ENCODE peak calls at places on chromosome 13, in four cellular contexts. One of them, this sample, is unnamed.

GRCh38 chr13:106099765-106100164 is 435.7 kb downstream of the EFNB2 start:
- DNase-seq in IMR-90: no peak
- DNase-seq in kidney epithelial cell: no peak
- DNase-seq in choroid plexus epithelial cell: peak
- DNase-seq in this sample: no peak

GRCh38 chr13:33761744-33762143 is 56.2 kb upstream of the RFC3 start:
- DNase-seq in IMR-90: no peak
- DNase-seq in kidney epithelial cell: no peak
- DNase-seq in choroid plexus epithelial cell: peak
- DNase-seq in this sample: peak

GRCh38 chr13:34926513-34926912 is 15.6 kb upstream of the NBEA start:
- DNase-seq in IMR-90: peak
- DNase-seq in kidney epithelial cell: peak
- DNase-seq in choroid plexus epithelial cell: peak
- DNase-seq in this sample: peak

GRCh38 chr13:40145139-40145538 is 489.7 kb downstream of the COG6 start:
- DNase-seq in IMR-90: no peak
- DNase-seq in kidney epithelial cell: no peak
- DNase-seq in choroid plexus epithelial cell: no peak
- DNase-seq in this sample: no peak

GRCh38 chr13:42594577-42595571 is 20.9 kb downstream of the TNFSF11 start:
- DNase-seq in IMR-90: peak
- DNase-seq in kidney epithelial cell: no peak
- DNase-seq in choroid plexus epithelial cell: peak
- DNase-seq in this sample: peak

GRCh38 chr13:86757236-86757978 is 913.8 kb upstream of the SLITRK5 start:
- DNase-seq in IMR-90: no peak
- DNase-seq in kidney epithelial cell: no peak
- DNase-seq in choroid plexus epithelial cell: peak
- DNase-seq in this sample: no peak

GRCh38 chr13:30421093-30422055 is 919 bp upstream of the UBE2L5 start:
- DNase-seq in IMR-90: peak
- DNase-seq in kidney epithelial cell: no peak
- DNase-seq in choroid plexus epithelial cell: peak
- DNase-seq in this sample: peak

GRCh38 chr13:97133955-97134354 is 88.2 kb upstream of the MBNL2 start:
- DNase-seq in IMR-90: no peak
- DNase-seq in kidney epithelial cell: no peak
- DNase-seq in choroid plexus epithelial cell: no peak
- DNase-seq in this sample: no peak

GRCh38 chr13:66405908-66406802 is 824.0 kb downstream of the PCDH9 start:
- DNase-seq in IMR-90: peak
- DNase-seq in kidney epithelial cell: peak
- DNase-seq in choroid plexus epithelial cell: peak
- DNase-seq in this sample: peak

GRCh38 chr13:107573184-107573583 is 642.2 kb downstream of the LIG4 start:
- DNase-seq in IMR-90: no peak
- DNase-seq in kidney epithelial cell: no peak
- DNase-seq in choroid plexus epithelial cell: no peak
- DNase-seq in this sample: no peak

GRCh38 chr13:41639955-41640780 is 182.8 kb downstream of the RGCC start:
- DNase-seq in IMR-90: no peak
- DNase-seq in kidney epithelial cell: no peak
- DNase-seq in choroid plexus epithelial cell: no peak
- DNase-seq in this sample: no peak

GRCh38 chr13:28467886-28468519 is 26.9 kb downstream of the FLT1 start:
- DNase-seq in IMR-90: no peak
- DNase-seq in kidney epithelial cell: no peak
- DNase-seq in choroid plexus epithelial cell: no peak
- DNase-seq in this sample: no peak

GRCh38 chr13:73722120-73722519 is 412.1 kb downstream of the KLF12 start:
- DNase-seq in IMR-90: peak
- DNase-seq in kidney epithelial cell: peak
- DNase-seq in choroid plexus epithelial cell: peak
- DNase-seq in this sample: peak

GRCh38 chr13:25839356-25839755 is 212.5 kb downstream of the SHISA2 start:
- DNase-seq in IMR-90: no peak
- DNase-seq in kidney epithelial cell: peak
- DNase-seq in choroid plexus epithelial cell: no peak
- DNase-seq in this sample: no peak

GRCh38 chr13:72638059-72638815 is 89.2 kb downstream of the MZT1 start:
- DNase-seq in IMR-90: no peak
- DNase-seq in kidney epithelial cell: peak
- DNase-seq in choroid plexus epithelial cell: no peak
- DNase-seq in this sample: peak

GRCh38 chr13:93225610-93226009 is 997 bp upstream of the GPC6 start:
- DNase-seq in IMR-90: no peak
- DNase-seq in kidney epithelial cell: no peak
- DNase-seq in choroid plexus epithelial cell: no peak
- DNase-seq in this sample: no peak

GRCh38 chr13:38705351-38705750 is 18.5 kb downstream of the FREM2 start:
- DNase-seq in IMR-90: no peak
- DNase-seq in kidney epithelial cell: no peak
- DNase-seq in choroid plexus epithelial cell: no peak
- DNase-seq in this sample: no peak

GRCh38 chr13:44815507-44816074 is 173.7 kb downstream of the NUFIP1 start:
- DNase-seq in IMR-90: peak
- DNase-seq in kidney epithelial cell: peak
- DNase-seq in choroid plexus epithelial cell: peak
- DNase-seq in this sample: peak

GRCh38 chr13:23020246-23020843 is 160.4 kb upstream of the SGCG start:
- DNase-seq in IMR-90: peak
- DNase-seq in kidney epithelial cell: peak
- DNase-seq in choroid plexus epithelial cell: peak
- DNase-seq in this sample: peak

GRCh38 chr13:86946734-86947133 is 724.4 kb upstream of the SLITRK5 start:
- DNase-seq in IMR-90: no peak
- DNase-seq in kidney epithelial cell: no peak
- DNase-seq in choroid plexus epithelial cell: no peak
- DNase-seq in this sample: no peak

GRCh38 chr13:24148414-24149305 is 11.9 kb upstream of the SPATA13 start:
- DNase-seq in IMR-90: peak
- DNase-seq in kidney epithelial cell: peak
- DNase-seq in choroid plexus epithelial cell: peak
- DNase-seq in this sample: peak

GRCh38 chr13:98665638-98665995 is 86.9 kb downstream of the SLC15A1 start:
- DNase-seq in IMR-90: no peak
- DNase-seq in kidney epithelial cell: no peak
- DNase-seq in choroid plexus epithelial cell: no peak
- DNase-seq in this sample: no peak

GRCh38 chr13:31870511-31870910 is 131.2 kb downstream of the RXFP2 start:
- DNase-seq in IMR-90: no peak
- DNase-seq in kidney epithelial cell: no peak
- DNase-seq in choroid plexus epithelial cell: no peak
- DNase-seq in this sample: peak

GRCh38 chr13:47178090-47178950 is 281.5 kb upstream of the HTR2A start:
- DNase-seq in IMR-90: no peak
- DNase-seq in kidney epithelial cell: no peak
- DNase-seq in choroid plexus epithelial cell: no peak
- DNase-seq in this sample: no peak

GRCh38 chr13:27177852-27178251 is 6.2 kb upstream of the USP12 start:
- DNase-seq in IMR-90: no peak
- DNase-seq in kidney epithelial cell: no peak
- DNase-seq in choroid plexus epithelial cell: no peak
- DNase-seq in this sample: no peak

GRCh38 chr13:97266328-97266727 is 44.2 kb downstream of the MBNL2 start:
- DNase-seq in IMR-90: no peak
- DNase-seq in kidney epithelial cell: no peak
- DNase-seq in choroid plexus epithelial cell: no peak
- DNase-seq in this sample: no peak

GRCh38 chr13:72004975-72005374 is 138.0 kb upstream of the DACH1 start:
- DNase-seq in IMR-90: no peak
- DNase-seq in kidney epithelial cell: no peak
- DNase-seq in choroid plexus epithelial cell: peak
- DNase-seq in this sample: peak

GRCh38 chr13:72384879-72385278 is 342.6 kb downstream of the MZT1 start:
- DNase-seq in IMR-90: peak
- DNase-seq in kidney epithelial cell: no peak
- DNase-seq in choroid plexus epithelial cell: peak
- DNase-seq in this sample: peak

GRCh38 chr13:19156013-19156825 is 25.4 kb downstream of the TUBA3C start:
- DNase-seq in IMR-90: no peak
- DNase-seq in kidney epithelial cell: no peak
- DNase-seq in choroid plexus epithelial cell: no peak
- DNase-seq in this sample: no peak

GRCh38 chr13:97600438-97601080 is 166.6 kb downstream of the RAP2A start:
- DNase-seq in IMR-90: peak
- DNase-seq in kidney epithelial cell: no peak
- DNase-seq in choroid plexus epithelial cell: peak
- DNase-seq in this sample: peak

GRCh38 chr13:77523834-77524728 is 11.4 kb upstream of the SCEL start:
- DNase-seq in IMR-90: no peak
- DNase-seq in kidney epithelial cell: no peak
- DNase-seq in choroid plexus epithelial cell: no peak
- DNase-seq in this sample: no peak

GRCh38 chr13:45207319-45207718 is 6.5 kb upstream of the KCTD4 start:
- DNase-seq in IMR-90: no peak
- DNase-seq in kidney epithelial cell: no peak
- DNase-seq in choroid plexus epithelial cell: peak
- DNase-seq in this sample: peak

GRCh38 chr13:112209266-112209665 is 142.3 kb downstream of the SOX1 start:
- DNase-seq in IMR-90: no peak
- DNase-seq in kidney epithelial cell: no peak
- DNase-seq in choroid plexus epithelial cell: no peak
- DNase-seq in this sample: no peak

GRCh38 chr13:97367427-97367826 is 66.5 kb upstream of the RAP2A start:
- DNase-seq in IMR-90: peak
- DNase-seq in kidney epithelial cell: peak
- DNase-seq in choroid plexus epithelial cell: peak
- DNase-seq in this sample: peak